ENCODE peak calls at places on chromosomes 2 and 18, in four cellular contexts. One of them, this sample, is unnamed.

GRCh38 chr2:119691651-119692245 is 12.7 kb downstream of the TMEM177 start:
- DNase-seq in NCI-H446: peak
- DNase-seq in B cell: no peak
- DNase-seq in GM12891: no peak
- DNase-seq in this sample: no peak

GRCh38 chr18:54607213-54607934 is 16.3 kb downstream of the DYNAP start:
- DNase-seq in B cell: no peak
- DNase-seq in NCI-H446: no peak
- DNase-seq in GM12891: no peak
- DNase-seq in this sample: no peak

GRCh38 chr2:129334696-129335095 is 644.8 kb upstream of the RAB6C start:
- DNase-seq in GM12891: no peak
- DNase-seq in NCI-H446: no peak
- DNase-seq in B cell: no peak
- DNase-seq in this sample: no peak

GRCh38 chr2:223586261-223586660 is 15.9 kb downstream of the SCG2 start:
- DNase-seq in GM12891: no peak
- DNase-seq in B cell: no peak
- DNase-seq in NCI-H446: no peak
- DNase-seq in this sample: no peak

GRCh38 chr18:59695551-59695950 is 1.7 kb downstream of the CCBE1 start:
- DNase-seq in GM12891: no peak
- DNase-seq in NCI-H446: no peak
- DNase-seq in B cell: no peak
- DNase-seq in this sample: no peak

GRCh38 chr2:105678346-105678745 is 66.4 kb upstream of the NCK2 start:
- DNase-seq in NCI-H446: no peak
- DNase-seq in B cell: no peak
- DNase-seq in GM12891: no peak
- DNase-seq in this sample: no peak

GRCh38 chr18:55096261-55097026 is 137.2 kb upstream of the CCDC68 start:
- DNase-seq in B cell: peak
- DNase-seq in GM12891: no peak
- DNase-seq in NCI-H446: peak
- DNase-seq in this sample: no peak

GRCh38 chr2:1594281-1595171 is 149.8 kb downstream of the PXDN start:
- DNase-seq in B cell: no peak
- DNase-seq in NCI-H446: no peak
- DNase-seq in GM12891: no peak
- DNase-seq in this sample: no peak

GRCh38 chr2:27798948-27799645 is 27.6 kb downstream of the MRPL33 start:
- DNase-seq in B cell: no peak
- DNase-seq in GM12891: no peak
- DNase-seq in NCI-H446: no peak
- DNase-seq in this sample: no peak

This sample was measured in NCI-H187 treated with DMSO at 0.1 percent for 48 hours.